ENCODE peak calls at places on chromosomes 11 and 22, in four cellular contexts. J, Y, X and Q are unnamed samples.

GRCh38 chr11:130055637-130056036 is 14.1 kb upstream of the APLP2 start:
- DNase-seq in J (no peak), Y (no peak), X (no peak), Q (no peak)

GRCh38 chr11:65524747-65525658 is at the start of gene SCYL1:
- DNase-seq in J (no peak), Y (no peak), X (peak; percentile 96), Q (no peak)

GRCh38 chr11:6315811-6316425 is 4.4 kb downstream of the CAVIN3 start:
- DNase-seq in J (peak; percentile 45), Y (no peak), X (peak; percentile 66), Q (no peak)

GRCh38 chr11:128621491-128622136 is 34.3 kb upstream of the ETS1 start:
- DNase-seq in J (no peak), Y (no peak), X (no peak), Q (no peak)

GRCh38 chr22:44479662-44480061 is 18.4 kb downstream of the RTL6 start:
- DNase-seq in J (no peak), Y (no peak), X (no peak), Q (no peak)

GRCh38 chr11:122081073-122081472 is 34.9 kb downstream of the BLID start:
- DNase-seq in J (no peak), Y (no peak), X (no peak), Q (no peak)

GRCh38 chr22:47575291-47575690 is 812.8 kb downstream of the TBC1D22A start:
- DNase-seq in J (no peak), Y (no peak), X (no peak), Q (no peak)

GRCh38 chr11:8870461-8871282 is 40.3 kb upstream of the AKIP1 start:
- DNase-seq in J (no peak), Y (peak; percentile 34), X (peak; percentile 10), Q (no peak)

GRCh38 chr11:2213384-2213842 is 41.8 kb upstream of the TH start:
- DNase-seq in J (peak; percentile 96), Y (no peak), X (no peak), Q (no peak)

GRCh38 chr11:119389611-119390254 is 8.2 kb upstream of the USP2 start:
- DNase-seq in J (no peak), Y (no peak), X (peak; percentile 32), Q (no peak)

GRCh38 chr22:37353839-37354238 is 71.5 kb downstream of the CYTH4 start:
- DNase-seq in J (no peak), Y (no peak), X (no peak), Q (no peak)

GRCh38 chr11:2913029-2913431 is 16.2 kb downstream of the PHLDA2 start:
- DNase-seq in J (no peak), Y (no peak), X (peak; percentile 35), Q (no peak)

GRCh38 chr11:477042-477715 is 27.1 kb downstream of the PTDSS2 start:
- DNase-seq in J (no peak), Y (no peak), X (no peak), Q (no peak)

GRCh38 chr11:95705485-95706124 is 84.0 kb downstream of the FAM76B start:
- DNase-seq in J (peak; percentile 55), Y (peak; percentile 62), X (peak; percentile 71), Q (no peak)

GRCh38 chr11:93844568-93844967 is 5.8 kb downstream of the VSTM5 start:
- DNase-seq in J (no peak), Y (no peak), X (no peak), Q (no peak)

GRCh38 chr11:65394125-65394536 is 7.7 kb downstream of the FRMD8 start:
- DNase-seq in J (no peak), Y (no peak), X (no peak), Q (no peak)

GRCh38 chr11:1405186-1406020 is 15.7 kb downstream of the BRSK2 start:
- DNase-seq in J (no peak), Y (no peak), X (no peak), Q (no peak)

GRCh38 chr22:22865311-22866072 is 22.1 kb upstream of the IGLL5 start:
- DNase-seq in J (no peak), Y (no peak), X (peak; percentile 52), Q (no peak)

GRCh38 chr11:110907629-110908028 is 195.4 kb upstream of the ARHGAP20 start:
- DNase-seq in J (no peak), Y (no peak), X (no peak), Q (no peak)

GRCh38 chr11:58928691-58929090 is 10.6 kb upstream of the GLYATL1 start:
- DNase-seq in J (no peak), Y (no peak), X (no peak), Q (no peak)

GRCh38 chr11:43554148-43554473 is 126.4 kb upstream of the HSD17B12 start:
- DNase-seq in J (no peak), Y (no peak), X (no peak), Q (no peak)

GRCh38 chr11:10289765-10290420 is 4.1 kb downstream of the SBF2 start:
- DNase-seq in J (no peak), Y (no peak), X (no peak), Q (no peak)

GRCh38 chr22:23243006-23243573 is 62.8 kb downstream of the BCR start:
- DNase-seq in J (no peak), Y (peak; percentile 68), X (peak; percentile 96), Q (peak; percentile 41)

GRCh38 chr11:2525941-2526807 is 81.4 kb downstream of the KCNQ1 start:
- DNase-seq in J (no peak), Y (no peak), X (no peak), Q (no peak)

GRCh38 chr22:29470159-29470855 is 9.7 kb upstream of the NEFH start:
- DNase-seq in J (peak; percentile 26), Y (peak; percentile 81), X (peak; percentile 83), Q (no peak)

GRCh38 chr22:43811777-43812148 is 342 bp downstream of the EFCAB6 start:
- DNase-seq in J (no peak), Y (no peak), X (no peak), Q (no peak)

GRCh38 chr11:5690216-5690615 is 626 bp downstream of the TRIM22 start:
- DNase-seq in J (no peak), Y (no peak), X (no peak), Q (no peak)

GRCh38 chr22:35337932-35338331 is 38.2 kb downstream of the TOM1 start:
- DNase-seq in J (no peak), Y (no peak), X (peak; percentile 19), Q (no peak)

DNA sequence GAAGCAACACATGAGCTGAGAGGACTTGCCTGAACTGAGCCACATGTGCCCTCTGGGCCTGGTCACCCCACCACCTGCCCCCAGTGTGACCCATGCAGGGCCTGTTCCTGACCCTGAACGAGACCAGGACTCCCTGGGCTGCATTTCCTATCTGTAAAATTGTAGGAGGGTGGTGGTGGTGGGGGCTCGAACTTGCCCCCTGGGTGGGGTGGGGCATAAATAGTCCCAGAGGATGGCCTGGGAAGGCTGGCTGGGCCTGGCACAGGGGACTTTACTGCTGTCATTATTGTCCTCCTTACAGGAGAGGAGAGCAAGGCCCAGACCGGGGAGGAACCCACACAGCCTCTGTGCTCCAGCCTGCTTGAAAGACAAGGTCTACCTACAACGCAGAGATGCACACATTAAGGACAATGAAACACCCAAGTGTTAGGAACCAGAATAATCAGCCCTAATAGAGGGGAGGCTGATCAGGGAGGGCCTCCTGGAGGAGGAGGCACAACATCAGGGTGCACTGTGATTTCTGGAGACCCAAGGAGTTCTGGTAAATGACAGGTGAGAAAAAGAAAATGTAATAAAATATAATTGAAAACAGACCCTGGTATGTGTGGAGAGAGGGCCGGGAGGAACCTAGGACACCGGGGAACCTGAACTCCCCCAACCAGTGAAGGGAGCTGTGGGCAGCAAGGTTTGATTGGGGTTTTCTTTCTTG is 2.8 kb upstream of the AIFM3 start:
- DNase-seq in J (no peak), Y (no peak), X (no peak), Q (no peak)
- TF ChIP-seq RFX5 in J (no peak), Y (no peak), X (no peak), Q (no peak)

DNA sequence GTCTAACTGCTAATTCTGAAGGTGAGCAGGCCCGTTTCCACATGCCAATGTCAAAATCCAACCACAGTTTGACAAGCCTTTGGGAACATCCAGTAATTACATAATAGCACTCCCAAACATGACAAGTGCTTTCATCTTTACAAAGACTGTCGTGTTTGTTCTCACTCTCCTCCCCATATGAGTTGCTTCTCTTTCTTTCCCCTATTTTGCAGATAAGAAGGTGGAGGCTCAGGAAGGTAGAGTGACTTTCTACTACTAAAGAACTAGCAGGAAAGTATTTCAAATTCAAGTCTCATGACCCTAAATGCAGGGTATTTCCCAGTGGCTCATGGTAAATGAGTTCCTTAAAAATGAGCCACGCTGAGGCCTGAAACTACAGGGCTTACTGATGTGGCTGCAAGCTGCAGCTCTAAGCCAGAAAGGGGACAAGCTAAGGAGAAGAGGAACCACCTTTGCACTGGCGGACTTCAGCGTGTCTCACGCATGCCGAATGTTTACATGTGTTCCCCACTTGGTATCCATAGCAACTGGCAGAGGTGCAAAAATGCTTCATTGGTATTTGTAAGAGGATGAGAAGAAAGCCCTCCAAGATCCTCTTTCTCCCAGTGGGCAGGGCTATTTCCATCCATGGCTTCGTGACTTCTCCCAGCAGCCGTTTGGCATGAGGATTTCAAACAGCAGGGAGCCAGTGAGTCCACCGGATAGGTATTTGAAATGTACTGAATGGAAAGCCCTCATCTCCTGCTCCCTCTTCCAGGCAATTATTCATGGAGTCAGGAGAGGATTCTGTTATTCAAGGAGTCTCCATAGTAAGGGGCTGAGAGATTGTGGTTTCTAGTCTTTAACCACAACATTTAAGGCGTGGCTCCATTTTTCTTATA is 55.5 kb upstream of the CD44 start:
- DNase-seq in J (no peak), Y (no peak), X (no peak), Q (peak; percentile 86)
- TF ChIP-seq ATF3 in J (no peak), Y (no peak), X (no peak), Q (no peak)

DNA sequence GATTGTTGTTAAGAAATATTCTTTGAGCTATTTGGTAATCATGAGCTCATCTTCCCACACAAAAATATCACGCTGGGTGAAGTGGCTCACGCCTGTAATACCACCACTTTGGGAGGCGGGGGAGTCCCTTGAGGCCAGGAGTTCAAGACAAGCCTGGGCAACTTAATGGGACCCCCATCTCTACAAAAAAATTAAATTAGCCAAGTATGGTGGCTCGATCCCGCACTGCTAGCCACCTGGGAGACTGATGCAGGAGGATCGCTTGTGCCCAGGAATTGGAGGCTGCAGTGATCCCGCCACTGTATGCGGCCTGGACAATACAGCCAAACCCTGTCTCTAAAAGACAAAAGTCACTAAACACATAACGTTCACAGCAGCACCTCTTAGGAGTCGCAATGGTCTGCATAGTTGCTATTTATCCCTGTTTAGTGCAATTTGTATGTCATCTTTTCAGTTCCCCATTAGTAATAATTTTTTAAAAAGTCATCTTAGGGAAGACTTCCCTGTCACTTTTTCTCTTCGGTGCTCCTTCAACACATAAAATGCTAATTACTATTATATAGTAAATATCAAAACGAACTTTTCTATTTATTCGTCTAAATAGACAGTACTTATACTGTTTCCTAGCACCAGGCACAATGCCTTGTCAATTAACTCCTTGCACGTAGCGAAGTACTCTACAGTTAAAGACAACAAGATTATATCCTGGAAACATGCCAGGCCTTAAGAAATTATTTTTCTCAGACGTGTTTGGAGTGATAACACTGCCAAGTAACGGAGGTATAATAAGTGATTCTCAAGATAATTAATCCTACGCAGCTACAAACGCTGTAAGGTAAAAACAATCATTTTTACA is 1.1 kb downstream of the ST13 start:
- DNase-seq in J (no peak), Y (no peak), X (no peak), Q (no peak)
- TF ChIP-seq RFX5 in J (no peak), Y (no peak), X (no peak), Q (no peak)

DNA sequence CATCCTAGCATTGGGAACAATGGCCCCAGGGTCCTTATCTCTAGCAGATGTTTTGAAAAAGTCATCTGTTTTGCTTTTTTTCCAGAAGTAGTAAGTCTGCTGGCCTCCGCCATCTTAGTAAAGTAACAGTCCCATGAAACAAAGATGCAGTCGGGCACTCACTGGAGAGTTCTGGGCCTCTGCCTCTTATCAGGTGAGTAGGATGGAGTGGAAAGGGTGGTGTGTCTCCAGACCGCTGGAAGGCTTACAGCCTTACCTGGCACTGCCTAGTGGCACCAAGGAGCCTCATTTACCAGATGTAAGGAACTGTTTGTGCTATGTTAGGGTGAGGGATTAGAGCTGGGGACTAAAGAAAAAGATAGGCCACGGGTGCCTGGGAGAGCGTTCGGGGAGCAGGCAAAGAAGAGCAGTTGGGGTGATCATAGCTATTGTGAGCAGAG is 299 bp downstream of the CD3E start:
- DNase-seq in J (no peak), Y (no peak), X (no peak), Q (no peak)
- TF ChIP-seq ATF3 in J (no peak), Y (no peak), X (no peak), Q (no peak)

GRCh38 chr11:77151804-77152513 is 23.9 kb downstream of the MYO7A start:
- DNase-seq in J (no peak), Y (no peak), X (no peak), Q (peak; percentile 5)
- TF ChIP-seq RFX5 in J (no peak), Y (no peak), X (no peak), Q (no peak)